ENCODE peak calls at places on chromosome X, in eight cellular contexts. One of them, this sample, is unnamed.

GRCh38 chrX:6729581-6729980 is 194.7 kb upstream of the VCX3A start:
- DNase-seq in fibroblast of pulmonary artery: no peak
- DNase-seq in GM04504: no peak
- DNase-seq in cardiac fibroblast: no peak
- DNase-seq in AG04449: no peak
- DNase-seq in CD4-positive, alpha-beta memory T cell: no peak
- DNase-seq in cerebellar cortex: no peak
- DNase-seq in activated CD4-positive, alpha-beta T cell treated with anti-CD3 and anti-CD28 coated beads, Interleukin-2, amount 50 U/mL, for 1 hour: no peak
- DNase-seq in this sample: no peak

GRCh38 chrX:153877571-153878261 is 8.3 kb downstream of the L1CAM start:
- DNase-seq in fibroblast of pulmonary artery: no peak
- DNase-seq in GM04504: no peak
- DNase-seq in cardiac fibroblast: no peak
- DNase-seq in AG04449: no peak
- DNase-seq in CD4-positive, alpha-beta memory T cell: no peak
- DNase-seq in cerebellar cortex: no peak
- DNase-seq in activated CD4-positive, alpha-beta T cell treated with anti-CD3 and anti-CD28 coated beads, Interleukin-2, amount 50 U/mL, for 1 hour: no peak
- DNase-seq in this sample: no peak

GRCh38 chrX:65932173-65933084 is 107.5 kb downstream of the VSIG4 start:
- DNase-seq in fibroblast of pulmonary artery: no peak
- DNase-seq in GM04504: no peak
- DNase-seq in cardiac fibroblast: no peak
- DNase-seq in AG04449: no peak
- DNase-seq in CD4-positive, alpha-beta memory T cell: no peak
- DNase-seq in cerebellar cortex: no peak
- DNase-seq in activated CD4-positive, alpha-beta T cell treated with anti-CD3 and anti-CD28 coated beads, Interleukin-2, amount 50 U/mL, for 1 hour: no peak
- DNase-seq in this sample: no peak

GRCh38 chrX:148500428-148501120 is at the start of gene AFF2:
- DNase-seq in fibroblast of pulmonary artery: peak
- DNase-seq in GM04504: no peak
- DNase-seq in cardiac fibroblast: peak
- DNase-seq in AG04449: no peak
- DNase-seq in CD4-positive, alpha-beta memory T cell: peak
- DNase-seq in cerebellar cortex: peak
- DNase-seq in activated CD4-positive, alpha-beta T cell treated with anti-CD3 and anti-CD28 coated beads, Interleukin-2, amount 50 U/mL, for 1 hour: peak
- DNase-seq in this sample: no peak

GRCh38 chrX:56564182-56564885 is 907 bp downstream of the UBQLN2 start:
- DNase-seq in fibroblast of pulmonary artery: peak
- DNase-seq in GM04504: peak
- DNase-seq in cardiac fibroblast: peak
- DNase-seq in AG04449: no peak
- DNase-seq in CD4-positive, alpha-beta memory T cell: peak
- DNase-seq in cerebellar cortex: peak
- DNase-seq in activated CD4-positive, alpha-beta T cell treated with anti-CD3 and anti-CD28 coated beads, Interleukin-2, amount 50 U/mL, for 1 hour: peak
- DNase-seq in this sample: no peak

GRCh38 chrX:153884136-153885076 is 1.6 kb downstream of the L1CAM start:
- DNase-seq in fibroblast of pulmonary artery: no peak
- DNase-seq in GM04504: no peak
- DNase-seq in cardiac fibroblast: no peak
- DNase-seq in AG04449: no peak
- DNase-seq in CD4-positive, alpha-beta memory T cell: no peak
- DNase-seq in cerebellar cortex: no peak
- DNase-seq in activated CD4-positive, alpha-beta T cell treated with anti-CD3 and anti-CD28 coated beads, Interleukin-2, amount 50 U/mL, for 1 hour: no peak
- DNase-seq in this sample: no peak

GRCh38 chrX:41828821-41829220 is 94.5 kb downstream of the CASK start:
- DNase-seq in fibroblast of pulmonary artery: no peak
- DNase-seq in GM04504: no peak
- DNase-seq in cardiac fibroblast: peak
- DNase-seq in AG04449: no peak
- DNase-seq in CD4-positive, alpha-beta memory T cell: no peak
- DNase-seq in cerebellar cortex: no peak
- DNase-seq in activated CD4-positive, alpha-beta T cell treated with anti-CD3 and anti-CD28 coated beads, Interleukin-2, amount 50 U/mL, for 1 hour: no peak
- DNase-seq in this sample: no peak

GRCh38 chrX:70433848-70434351 is 10.7 kb upstream of the DLG3 start:
- DNase-seq in fibroblast of pulmonary artery: peak
- DNase-seq in GM04504: no peak
- DNase-seq in cardiac fibroblast: peak
- DNase-seq in AG04449: no peak
- DNase-seq in CD4-positive, alpha-beta memory T cell: peak
- DNase-seq in cerebellar cortex: peak
- DNase-seq in activated CD4-positive, alpha-beta T cell treated with anti-CD3 and anti-CD28 coated beads, Interleukin-2, amount 50 U/mL, for 1 hour: peak
- DNase-seq in this sample: no peak

GRCh38 chrX:17374619-17375360 is at the start of gene NHS:
- DNase-seq in fibroblast of pulmonary artery: peak
- DNase-seq in GM04504: peak
- DNase-seq in cardiac fibroblast: peak
- DNase-seq in AG04449: no peak
- DNase-seq in CD4-positive, alpha-beta memory T cell: no peak
- DNase-seq in cerebellar cortex: peak
- DNase-seq in activated CD4-positive, alpha-beta T cell treated with anti-CD3 and anti-CD28 coated beads, Interleukin-2, amount 50 U/mL, for 1 hour: no peak
- DNase-seq in this sample: no peak